ENCODE peak calls at places on chromosomes 7 and 10, in eight cellular contexts. W is GM12865, D is Peyer's patch, J is BE2C, Q is osteoblast, V is HepG2, U is GM13976, E is LNCaP clone FGC. S is an unnamed sample.

GRCh38 chr7:38309555-38309954 is 36.1 kb upstream of the TARP start:
- DNase-seq in U (no peak), W (peak; percentile 50), Q (no peak), V (no peak), J (no peak), D (no peak), E (no peak), S (no peak)

GRCh38 chr7:42745357-42746022 is 166.4 kb downstream of the C7orf25 start:
- DNase-seq in V (peak; percentile 1), U (no peak), E (no peak), Q (no peak), D (peak; percentile 50), J (peak; percentile 58), W (peak; percentile 50), S (no peak)

GRCh38 chr7:101093907-101094306 is 8.6 kb downstream of the TRIM56 start:
- DNase-seq in W (no peak), Q (peak; percentile 97), E (no peak), J (no peak), D (no peak), U (no peak), V (no peak), S (no peak)

GRCh38 chr10:79056361-79056735 is 12.4 kb upstream of the ZMIZ1 start:
- DNase-seq in D (peak; percentile 43), J (no peak), W (no peak), Q (peak; percentile 54), U (no peak), V (no peak), E (no peak), S (no peak)

GRCh38 chr7:70701487-70701886 is 430.5 kb upstream of the GALNT17 start:
- DNase-seq in J (no peak), Q (no peak), U (no peak), E (no peak), V (no peak), D (no peak), W (no peak), S (no peak)

GRCh38 chr7:15555385-15555859 is 6.4 kb downstream of the AGMO start:
- DNase-seq in J (no peak), D (no peak), Q (no peak), W (no peak), U (no peak), E (peak; percentile 25), V (peak; percentile 3), S (no peak)

GRCh38 chr7:7416031-7416968 is 119.4 kb downstream of the COL28A1 start:
- DNase-seq in Q (peak; percentile 49), J (no peak), E (peak; percentile 14), W (peak; percentile 30), U (no peak), D (peak; percentile 66), V (no peak), S (no peak)

GRCh38 chr7:108071551-108071950 is 58.6 kb downstream of the LAMB4 start:
- DNase-seq in W (no peak), J (no peak), Q (no peak), D (no peak), V (no peak), E (no peak), U (no peak), S (no peak)

GRCh38 chr7:28744951-28745350 is 213.2 kb downstream of the TRIL start:
- DNase-seq in E (no peak), Q (no peak), J (no peak), V (no peak), W (no peak), U (no peak), D (no peak), S (no peak)

GRCh38 chr10:86798030-86798429 is 41.6 kb downstream of the BMPR1A start:
- DNase-seq in W (no peak), Q (peak; percentile 18), U (no peak), V (no peak), D (no peak), J (no peak), E (no peak), S (no peak)

GRCh38 chr7:42143605-42144252 is 93.3 kb downstream of the GLI3 start:
- DNase-seq in J (no peak), E (no peak), U (no peak), V (no peak), W (no peak), D (no peak), Q (peak; percentile 88), S (no peak)

GRCh38 chr10:1939016-1939415 is 201.7 kb upstream of the ADARB2 start:
- DNase-seq in V (no peak), E (no peak), W (no peak), Q (no peak), U (no peak), D (no peak), J (no peak), S (peak; percentile 27)

GRCh38 chr7:73528204-73528603 is 6.1 kb upstream of the BAZ1B start:
- DNase-seq in J (no peak), D (no peak), U (no peak), V (no peak), E (no peak), W (no peak), Q (peak; percentile 87), S (no peak)

GRCh38 chr7:148116195-148116594 is 474.4 kb upstream of the C7orf33 start:
- DNase-seq in D (no peak), W (no peak), J (no peak), V (no peak), E (peak; percentile 17), Q (no peak), U (no peak), S (no peak)

GRCh38 chr10:96967847-96968246 is 135.7 kb downstream of the LCOR start:
- DNase-seq in U (no peak), V (no peak), Q (peak; percentile 83), E (no peak), D (no peak), W (no peak), J (no peak), S (no peak)

GRCh38 chr7:87347207-87347606 is 1.7 kb downstream of the CROT start:
- DNase-seq in D (no peak), V (no peak), Q (no peak), U (no peak), W (no peak), E (no peak), J (peak; percentile 55), S (no peak)

GRCh38 chr7:141709749-141710148 is 1.6 kb downstream of the WEE2 start:
- DNase-seq in D (no peak), Q (no peak), J (no peak), E (no peak), V (no peak), U (no peak), W (no peak), S (no peak)

GRCh38 chr7:37510043-37510634 is 61.5 kb upstream of the ELMO1 start:
- DNase-seq in W (peak; percentile 42), U (peak; percentile 29), J (no peak), E (no peak), Q (no peak), D (no peak), V (peak; percentile 4), S (no peak)

GRCh38 chr10:123553810-123554430 is 112.2 kb upstream of the GPR26 start:
- DNase-seq in U (peak; percentile 45), D (no peak), W (peak; percentile 92), Q (no peak), E (no peak), J (no peak), V (no peak), S (no peak)

GRCh38 chr7:15678646-15679045 is 7.8 kb downstream of the MEOX2 start:
- DNase-seq in Q (no peak), J (no peak), V (no peak), E (no peak), D (no peak), U (no peak), W (no peak), S (no peak)

GRCh38 chr7:151754142-151754590 is 122.7 kb downstream of the PRKAG2 start:
- DNase-seq in E (peak; percentile 44), J (peak; percentile 84), U (peak; percentile 75), Q (peak; percentile 99), W (peak; percentile 46), V (peak; percentile 89), D (peak; percentile 80), S (peak; percentile 45)

GRCh38 chr7:105672820-105673219 is 91.5 kb upstream of the EFCAB10 start:
- DNase-seq in W (no peak), J (no peak), D (no peak), V (no peak), E (no peak), U (no peak), Q (no peak), S (no peak)
- TF ChIP-seq CTCF in W (no peak), J (no peak), D (no peak), V (no peak), E (no peak), U (no peak), Q (no peak), S (no peak)

DNA sequence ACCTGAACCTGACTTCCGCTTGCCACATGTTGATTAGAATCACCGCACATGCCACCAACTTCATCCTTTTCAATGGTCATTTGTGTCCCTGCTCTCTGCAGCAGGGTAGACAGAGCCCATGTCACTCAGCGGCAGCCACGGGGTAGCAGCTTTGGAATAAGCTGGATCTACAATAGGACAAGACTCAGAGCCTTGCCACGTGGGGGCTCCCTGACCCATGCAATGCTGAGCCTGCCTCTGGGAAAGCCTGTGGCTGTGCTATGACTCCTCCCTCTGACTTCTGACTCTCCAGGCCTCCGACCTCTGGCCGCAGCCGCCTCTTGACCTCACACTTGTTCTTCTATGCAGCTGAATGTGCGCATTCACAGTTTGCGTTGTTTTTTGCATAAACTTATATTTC is 197.8 kb upstream of the MKI67 start:
- DNase-seq in Q (no peak), E (peak; percentile 51), V (peak; percentile 18), J (peak; percentile 40), W (peak; percentile 16), U (no peak), D (no peak), S (no peak)
- TF ChIP-seq CTCF in Q (no peak), E (peak; percentile 80), V (peak; percentile 56), J (peak; percentile 36), W (peak; percentile 13), U (no peak), D (no peak), S (no peak)

GRCh38 chr10:93820434-93820833 is 62.7 kb downstream of the LGI1 start:
- DNase-seq in U (no peak), E (no peak), W (no peak), D (no peak), J (no peak), Q (no peak), V (no peak), S (no peak)

GRCh38 chr10:93819520-93819919 is 61.8 kb downstream of the LGI1 start:
- DNase-seq in V (no peak), E (no peak), U (no peak), Q (no peak), W (no peak), D (no peak), J (no peak), S (no peak)

GRCh38 chr10:93816123-93816747 is 58.5 kb downstream of the LGI1 start:
- DNase-seq in U (peak; percentile 47), W (peak; percentile 44), E (no peak), V (peak; percentile 9), Q (no peak), D (peak; percentile 80), J (peak; percentile 72), S (no peak)

GRCh38 chr10:93818086-93818485 is 60.4 kb downstream of the LGI1 start:
- DNase-seq in W (no peak), E (no peak), V (no peak), D (no peak), J (peak; percentile 56), U (no peak), Q (no peak), S (no peak)

GRCh38 chr10:93821051-93821772 is 63.5 kb downstream of the LGI1 start:
- DNase-seq in V (peak; percentile 14), U (no peak), E (no peak), D (no peak), J (no peak), Q (no peak), W (peak; percentile 41), S (no peak)
- TF ChIP-seq CTCF in V (peak; percentile 34), U (no peak), E (peak; percentile 41), D (peak; percentile 83), J (peak; percentile 48), Q (peak; percentile 60), W (peak; percentile 29), S (no peak)

GRCh38 chr10:49324711-49325110 is 25.7 kb downstream of the C10orf71 start:
- DNase-seq in Q (no peak), E (peak; percentile 7), J (peak; percentile 39), V (no peak), U (no peak), D (no peak), W (no peak), S (no peak)
- TF ChIP-seq CTCF in Q (peak; percentile 10), E (peak; percentile 64), J (peak; percentile 55), V (peak; percentile 53), U (no peak), D (no peak), W (no peak), S (no peak)

S was measured in activated B cell treated with CpG ODN at 0.5 μM for 24 hours.